ENCODE peak calls at places on chromosome 2, in ten cellular contexts. Z, Q, T, I, C, K, M, G, D and E are unnamed samples.

GRCh38 chr2:111919794-111920608 is 21.6 kb downstream of the MERTK start:
- DNase-seq in K (no peak), M (peak), I (no peak), Z (no peak), Q (no peak), T (no peak), C (no peak), G (no peak), D (peak), E (peak)

GRCh38 chr2:128354161-128354560 is 35.5 kb upstream of the HS6ST1 start:
- DNase-seq in Q (no peak), C (no peak), D (no peak), K (no peak), I (no peak), Z (no peak), G (no peak), T (no peak), M (no peak), E (no peak)

GRCh38 chr2:171726841-171727460 is 39.7 kb downstream of the DYNC1I2 start:
- DNase-seq in D (no peak), K (no peak), C (no peak), M (no peak), T (no peak), Z (no peak), I (no peak), G (peak), Q (no peak), E (no peak)

GRCh38 chr2:219205165-219205538 is 1.4 kb upstream of the ZFAND2B start:
- DNase-seq in C (no peak), Q (no peak), K (no peak), G (no peak), Z (no peak), I (no peak), M (no peak), D (no peak), T (no peak), E (no peak)

GRCh38 chr2:102761763-102762162 is at the start of gene TMEM182:
- DNase-seq in I (no peak), D (no peak), T (no peak), C (no peak), Z (no peak), Q (no peak), M (no peak), G (no peak), K (no peak), E (peak)

GRCh38 chr2:95314964-95315611 is 17.9 kb downstream of the KCNIP3 start:
- DNase-seq in M (peak), I (peak), C (peak), G (no peak), K (no peak), T (no peak), D (no peak), Q (no peak), Z (no peak), E (peak)

GRCh38 chr2:215540646-215541045 is 104.8 kb upstream of the FN1 start:
- DNase-seq in Z (no peak), M (peak), I (no peak), K (no peak), Q (peak), D (no peak), G (no peak), C (no peak), T (no peak), E (no peak)

GRCh38 chr2:45860136-45861106 is 208.9 kb downstream of the PRKCE start:
- DNase-seq in M (peak), D (peak), G (no peak), Q (peak), C (no peak), T (peak), I (no peak), K (no peak), Z (no peak), E (peak)

GRCh38 chr2:239307221-239307569 is 93.6 kb downstream of the HDAC4 start:
- DNase-seq in M (no peak), I (no peak), T (no peak), Q (no peak), K (no peak), C (no peak), Z (no peak), D (no peak), G (no peak), E (no peak)

GRCh38 chr2:191728710-191729597 is 51.0 kb downstream of the NABP1 start:
- DNase-seq in T (no peak), G (no peak), I (no peak), D (no peak), Q (peak), K (no peak), C (no peak), Z (no peak), M (peak), E (no peak)